ENCODE peak calls at places on chromosomes 3 and 15, in five cellular contexts. V, N, M, U and C are unnamed samples.

GRCh38 chr3:196499061-196499460 is 4.5 kb downstream of the RNF168 start:
- DNase-seq in N (no peak), M (peak; percentile 75), U (peak; percentile 81), V (no peak), C (no peak)

GRCh38 chr15:85036716-85037115 is 55.1 kb downstream of the PDE8A start:
- DNase-seq in U (no peak), N (no peak), M (no peak), V (no peak), C (no peak)

GRCh38 chr3:119831941-119832371 is 50.1 kb downstream of the NR1I2 start:
- DNase-seq in N (no peak), V (no peak), M (peak; percentile 84), U (peak; percentile 85), C (no peak)

GRCh38 chr3:45167011-45167911 is 21.1 kb upstream of the CDCP1 start:
- DNase-seq in N (peak; percentile 82), U (peak; percentile 98), V (peak; percentile 57), M (peak; percentile 97), C (peak; percentile 75)

GRCh38 chr3:96983731-96984130 is 169.3 kb downstream of the EPHA6 start:
- DNase-seq in N (no peak), U (no peak), M (no peak), V (no peak), C (no peak)

GRCh38 chr3:194062825-194063224 is 73.1 kb upstream of the HES1 start:
- DNase-seq in N (no peak), M (peak; percentile 38), V (no peak), U (peak; percentile 45), C (no peak)

GRCh38 chr3:72997421-72997961 is 880 bp downstream of the PPP4R2 start:
- DNase-seq in V (peak; percentile 30), M (peak; percentile 34), N (peak; percentile 65), U (peak; percentile 60), C (no peak)

GRCh38 chr3:128133273-128133883 is 9.8 kb upstream of the RUVBL1 start:
- DNase-seq in N (peak; percentile 80), U (peak; percentile 42), V (peak; percentile 29), M (peak; percentile 34), C (peak; percentile 72)

GRCh38 chr3:127389913-127390312 is 102.1 kb upstream of the PRR20G start:
- DNase-seq in U (no peak), V (no peak), M (no peak), N (no peak), C (no peak)

GRCh38 chr3:108552267-108553159 is 36.7 kb downstream of the CIP2A start:
- DNase-seq in N (peak; percentile 60), V (peak; percentile 31), M (peak; percentile 23), U (peak; percentile 29), C (no peak)

GRCh38 chr3:149717391-149718056 is 34.8 kb downstream of the COMMD2 start:
- DNase-seq in U (peak; percentile 67), V (peak; percentile 49), M (peak; percentile 59), N (peak; percentile 77), C (peak; percentile 57)
- H3K9ac ChIP-seq in U (no peak overlapping the region), V (no peak overlapping the region), M (no peak overlapping the region), N (no peak overlapping the region), C (no peak overlapping the region)

DNA sequence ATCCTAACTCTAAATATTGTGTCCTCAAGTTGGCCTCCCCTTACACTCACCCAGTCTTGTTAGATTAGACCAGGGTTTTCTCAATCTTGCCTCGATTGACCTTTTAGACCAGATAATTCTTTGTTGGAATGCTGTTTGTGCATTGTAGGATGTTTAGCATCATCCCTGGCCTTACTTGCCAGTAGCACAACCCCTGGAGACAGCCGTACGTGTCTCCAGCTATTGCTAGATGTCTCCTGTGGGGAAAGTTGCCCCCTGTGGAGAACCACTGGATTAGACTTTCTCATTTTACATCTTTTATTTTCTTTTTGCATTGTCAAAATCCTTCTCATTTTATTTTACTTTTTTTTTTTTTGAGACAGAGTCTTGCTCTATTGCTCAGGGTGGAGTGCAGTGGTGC is 2.2 kb downstream of the WDR6 start:
- DNase-seq in M (no peak), U (no peak), N (no peak), V (no peak), C (no peak)
- H3K9ac ChIP-seq in M (no peak overlapping the region), U (no peak overlapping the region), N (no peak overlapping the region), V (no peak overlapping the region), C (no peak overlapping the region)

DNA sequence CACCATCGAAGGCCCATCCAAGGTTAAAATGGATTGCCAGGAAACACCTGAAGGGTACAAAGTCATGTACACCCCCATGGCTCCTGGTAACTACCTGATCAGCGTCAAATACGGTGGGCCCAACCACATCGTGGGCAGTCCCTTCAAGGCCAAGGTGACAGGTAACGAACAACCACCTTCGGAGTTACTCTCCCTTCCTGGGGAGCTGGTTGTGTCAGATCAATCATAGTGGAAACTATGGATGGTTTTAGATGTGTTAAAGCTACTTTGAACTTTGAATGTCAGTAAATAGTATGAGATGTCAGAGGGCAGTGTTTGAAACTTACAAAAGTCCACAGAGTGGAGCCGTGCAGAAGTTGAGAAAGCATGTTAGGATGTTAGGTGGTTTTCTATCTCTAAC is 42.3 kb downstream of the DNASE1L3 start:
- DNase-seq in N (no peak), U (no peak), V (no peak), M (no peak), C (no peak)
- H3K9ac ChIP-seq in N (no peak overlapping the region), U (no peak overlapping the region), V (no peak overlapping the region), M (no peak overlapping the region), C (no peak overlapping the region)

GRCh38 chr3:186502138-186502941 is 41.8 kb downstream of the CRYGS start:
- DNase-seq in V (no peak), M (no peak), U (no peak), N (peak; percentile 23), C (no peak)

GRCh38 chr3:186509423-186509822 is 34.8 kb downstream of the CRYGS start:
- DNase-seq in U (no peak), V (no peak), N (no peak), M (no peak), C (no peak)

GRCh38 chr3:186506846-186507245 is 37.3 kb downstream of the CRYGS start:
- DNase-seq in M (peak; percentile 17), V (no peak), U (peak; percentile 40), N (no peak), C (no peak)

GRCh38 chr3:186502942-186503712 is 41.1 kb downstream of the CRYGS start:
- DNase-seq in V (no peak), U (no peak), N (no peak), M (no peak), C (no peak)

DNA sequence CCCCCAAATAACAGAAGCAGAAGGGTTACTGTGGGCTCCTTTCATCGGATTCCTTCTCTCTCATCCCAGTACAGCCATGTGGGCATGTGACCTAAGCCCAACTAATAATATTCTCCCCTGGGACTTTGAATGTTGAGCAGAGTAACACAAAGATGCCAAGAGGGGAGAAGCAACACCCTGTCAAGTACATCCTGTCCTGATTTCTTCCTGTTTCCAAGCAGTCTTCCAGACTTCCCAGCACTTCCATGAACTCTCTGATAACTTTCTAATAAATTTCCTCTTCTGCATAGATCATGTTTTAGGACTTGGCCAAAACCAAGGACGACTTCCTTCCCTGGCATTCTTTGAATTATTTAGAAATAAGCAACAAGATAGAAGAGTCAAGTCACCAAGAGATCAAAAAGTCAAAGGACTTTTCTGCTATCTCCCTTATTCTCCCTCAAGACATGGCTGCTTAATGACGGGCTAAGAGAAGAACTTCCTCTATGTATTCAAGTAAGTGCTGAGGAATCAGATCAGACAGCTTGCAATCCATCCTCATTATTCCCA is 37.9 kb downstream of the CRYGS start:
- DNase-seq in N (no peak), V (no peak), U (no peak), M (no peak), C (no peak)
- H3K9ac ChIP-seq in N (no peak overlapping the region), V (no peak overlapping the region), U (no peak overlapping the region), M (no peak overlapping the region), C (no peak overlapping the region)

GRCh38 chr3:115788921-115789470 is 165.7 kb downstream of the GAP43 start:
- DNase-seq in N (no peak), M (peak; percentile 100), V (no peak), U (peak; percentile 100), C (no peak)
- H3K9ac ChIP-seq in N (no peak overlapping the region), M (peak overlapping the region; percentile 84), V (no peak overlapping the region), U (no peak overlapping the region), C (no peak overlapping the region)

GRCh38 chr15:89030311-89030710 is 57.9 kb upstream of the ABHD2 start:
- DNase-seq in U (no peak), V (no peak), M (no peak), N (no peak), C (no peak)

GRCh38 chr15:89024418-89024817 is 63.8 kb upstream of the ABHD2 start:
- DNase-seq in V (no peak), U (no peak), M (no peak), N (no peak), C (no peak)

GRCh38 chr15:89028036-89028435 is 60.2 kb upstream of the ABHD2 start:
- DNase-seq in M (no peak), V (no peak), U (no peak), N (peak; percentile 7), C (no peak)

GRCh38 chr15:89023311-89023961 is 64.8 kb upstream of the ABHD2 start:
- DNase-seq in N (no peak), V (no peak), U (peak; percentile 27), M (no peak), C (no peak)

DNA sequence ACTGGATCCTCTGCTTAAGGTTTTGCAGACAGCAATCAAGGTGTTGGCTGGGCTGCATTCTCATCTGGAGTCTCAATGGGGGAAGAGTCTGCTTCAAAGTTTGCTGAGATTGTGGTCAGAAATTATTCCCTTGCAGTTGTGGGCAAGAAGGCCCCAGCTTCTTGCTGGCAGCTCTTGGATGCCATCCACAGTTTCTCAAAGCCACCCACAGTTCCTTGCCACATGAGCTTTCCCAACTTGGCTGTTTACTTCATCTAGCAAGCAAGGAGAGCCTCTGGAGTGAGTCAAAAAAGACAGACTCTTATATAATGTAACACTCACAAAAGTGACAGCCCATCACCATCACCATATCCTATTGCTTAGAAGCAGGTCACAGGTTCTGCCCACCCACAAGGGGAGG is 62.1 kb upstream of the ABHD2 start:
- DNase-seq in M (no peak), U (no peak), N (no peak), V (no peak), C (no peak)
- H3K9ac ChIP-seq in M (no peak overlapping the region), U (no peak overlapping the region), N (no peak overlapping the region), V (no peak overlapping the region), C (no peak overlapping the region)

GRCh38 chr3:184321666-184322065 is 7.3 kb downstream of the EIF4G1 start:
- DNase-seq in N (no peak), U (no peak), M (no peak), V (no peak), C (no peak)
- H3K9ac ChIP-seq in N (no peak overlapping the region), U (no peak overlapping the region), M (no peak overlapping the region), V (no peak overlapping the region), C (no peak overlapping the region)